ENCODE peak calls at places on chromosomes 12 and 14, in eight cellular contexts. E is Daoy; G is MCF 10A; V is stimulated activated CD4-positive, alpha-beta T cell treated with anti-CD3 and anti-CD28 coated beads, Interleukin-4, amount 100 ng/mL, for 4 hours; O is MG63; L is CD8-positive, alpha-beta T cell; T is T-cell; C is right lobe of liver. U is an unnamed sample.

GRCh38 chr12:57005980-57006808 is at the start of gene ZBTB39:
- DNase-seq in V (peak), L (peak), O (peak), T (peak), C (peak), G (peak), E (peak), U (peak)

GRCh38 chr12:89225401-89225800 is 126.9 kb downstream of the DUSP6 start:
- DNase-seq in O (peak), V (peak), E (peak), G (peak), L (peak), C (no peak), T (peak), U (peak)

GRCh38 chr12:25272937-25273526 is 22.3 kb upstream of the KRAS start:
- DNase-seq in G (no peak), C (peak), L (no peak), T (no peak), O (no peak), V (no peak), E (no peak), U (no peak)

GRCh38 chr12:19689226-19689625 is 249.9 kb downstream of the AEBP2 start:
- DNase-seq in C (no peak), T (no peak), L (no peak), E (no peak), O (no peak), V (no peak), G (peak), U (no peak)

GRCh38 chr12:117538032-117538690 is 176.7 kb upstream of the NOS1 start:
- DNase-seq in E (peak), T (no peak), G (no peak), C (no peak), L (no peak), V (no peak), O (no peak), U (no peak)

GRCh38 chr12:88185988-88186387 is 43.9 kb downstream of the TMTC3 start:
- DNase-seq in V (no peak), E (peak), L (no peak), C (no peak), G (peak), O (peak), T (no peak), U (no peak)

GRCh38 chr12:42987216-42987631 is 397.7 kb upstream of the PRICKLE1 start:
- DNase-seq in L (no peak), G (no peak), T (no peak), E (peak), O (no peak), C (no peak), V (no peak), U (no peak)

GRCh38 chr12:4855121-4855924 is 54.4 kb upstream of the KCNA1 start:
- DNase-seq in L (peak), C (peak), V (peak), E (peak), G (peak), T (no peak), O (peak), U (peak)

GRCh38 chr14:22871200-22871961 is at the start of gene LRP10:
- DNase-seq in L (peak), O (peak), T (peak), V (peak), E (peak), C (peak), G (peak), U (peak)

GRCh38 chr14:96256420-96256819 is 410 bp downstream of the BDKRB1 start:
- DNase-seq in G (peak), V (no peak), C (no peak), E (no peak), L (no peak), O (no peak), T (no peak), U (no peak)

GRCh38 chr12:3668479-3669165 is 84.3 kb downstream of the CRACR2A start:
- DNase-seq in T (no peak), O (no peak), C (no peak), L (no peak), V (no peak), E (no peak), G (no peak), U (no peak)

GRCh38 chr12:124053855-124054254 is 80.8 kb downstream of the ZNF664 start:
- DNase-seq in L (no peak), V (no peak), E (peak), C (no peak), G (no peak), O (peak), T (no peak), U (peak)

GRCh38 chr12:15050664-15051063 is 77.8 kb downstream of the PDE6H start:
- DNase-seq in T (no peak), V (no peak), G (peak), O (no peak), E (peak), C (no peak), L (peak), U (no peak)

GRCh38 chr14:72790887-72791566 is 102.9 kb downstream of the DPF3 start:
- DNase-seq in T (no peak), E (no peak), G (no peak), O (no peak), V (no peak), C (no peak), L (no peak), U (peak)

GRCh38 chr12:14273911-14274306 is 91.6 kb upstream of the ATF7IP start:
- DNase-seq in C (no peak), G (peak), T (no peak), O (no peak), L (no peak), V (no peak), E (peak), U (no peak)

GRCh38 chr14:39948235-39948634 is 516.0 kb upstream of the FBXO33 start:
- DNase-seq in V (no peak), O (no peak), L (no peak), G (no peak), C (no peak), T (no peak), E (no peak), U (no peak)

GRCh38 chr12:110846615-110847566 is at the start of gene CCDC63:
- DNase-seq in V (peak), T (no peak), O (peak), E (peak), G (no peak), C (peak), L (no peak), U (peak)

GRCh38 chr12:53170245-53170644 is 10.3 kb upstream of the ZNF740 start:
- DNase-seq in C (peak), L (no peak), V (no peak), G (no peak), O (no peak), T (no peak), E (no peak), U (no peak)

GRCh38 chr14:74592476-74593191 is 19.4 kb downstream of the LTBP2 start:
- DNase-seq in L (no peak), C (no peak), T (no peak), E (no peak), G (no peak), O (no peak), V (no peak), U (no peak)

GRCh38 chr14:58082011-58082410 is 70.0 kb downstream of the ARMH4 start:
- DNase-seq in T (no peak), V (no peak), E (no peak), O (no peak), G (no peak), L (no peak), C (no peak), U (no peak)

GRCh38 chr12:3885179-3886094 is 12.2 kb upstream of the PARP11 start:
- DNase-seq in E (peak), L (peak), O (no peak), V (no peak), T (peak), G (peak), C (no peak), U (no peak)

GRCh38 chr14:93003945-93004698 is 81.2 kb downstream of the CHGA start:
- DNase-seq in V (no peak), O (no peak), T (no peak), C (no peak), L (no peak), G (no peak), E (no peak), U (no peak)

GRCh38 chr12:15842106-15842505 is 40.1 kb upstream of the STRAP start:
- DNase-seq in G (peak), V (no peak), L (no peak), T (no peak), O (no peak), C (no peak), E (peak), U (no peak)

GRCh38 chr14:104219731-104220224 is 81.4 kb downstream of the KIF26A start:
- DNase-seq in V (no peak), L (no peak), O (no peak), E (no peak), G (no peak), C (peak), T (no peak), U (no peak)

GRCh38 chr14:35285168-35285990 is 6.8 kb upstream of the PSMA6 start:
- DNase-seq in L (no peak), G (no peak), O (no peak), E (peak), T (no peak), C (no peak), V (no peak), U (no peak)

GRCh38 chr12:51482808-51483532 is 58.3 kb downstream of the SLC4A8 start:
- DNase-seq in E (no peak), C (no peak), L (peak), O (no peak), G (no peak), V (peak), T (peak), U (no peak)

GRCh38 chr12:95723693-95724384 is 66.7 kb downstream of the NTN4 start:
- DNase-seq in V (no peak), E (no peak), C (no peak), T (no peak), O (no peak), L (no peak), G (no peak), U (no peak)

GRCh38 chr14:91774138-91775096 is 42.5 kb upstream of the CATSPERB start:
- DNase-seq in L (no peak), V (no peak), C (no peak), G (no peak), E (no peak), T (no peak), O (no peak), U (no peak)

GRCh38 chr14:100533647-100534485 is 53.4 kb downstream of the BEGAIN start:
- DNase-seq in V (no peak), G (no peak), E (peak), L (no peak), C (peak), T (no peak), O (peak), U (peak)

GRCh38 chr12:111570090-111570961 is 28.8 kb downstream of the ATXN2 start:
- DNase-seq in O (peak), T (no peak), V (no peak), L (no peak), E (peak), C (no peak), G (peak), U (no peak)

GRCh38 chr14:51394391-51394790 is 154.3 kb downstream of the TMX1 start:
- DNase-seq in E (no peak), G (no peak), T (no peak), O (no peak), C (no peak), V (no peak), L (no peak), U (no peak)

GRCh38 chr14:64244279-64244678 is 49.9 kb downstream of the ESR2 start:
- DNase-seq in V (no peak), L (no peak), O (peak), G (peak), T (no peak), C (peak), E (no peak), U (no peak)

GRCh38 chr12:63955831-63956685 is 111.6 kb downstream of the SRGAP1 start:
- DNase-seq in L (no peak), G (peak), T (no peak), V (no peak), C (no peak), E (no peak), O (no peak), U (peak)

GRCh38 chr14:44803239-44803905 is 158.4 kb downstream of the KLHL28 start:
- DNase-seq in V (no peak), C (no peak), L (no peak), E (peak), G (peak), O (no peak), T (no peak), U (no peak)

GRCh38 chr12:116142936-116143882 is 134.3 kb downstream of the MED13L start:
- DNase-seq in E (peak), L (no peak), C (no peak), V (no peak), G (peak), O (peak), T (no peak), U (no peak)

GRCh38 chr12:113886721-113887120 is 79.4 kb downstream of the RBM19 start:
- DNase-seq in O (no peak), T (no peak), C (no peak), G (no peak), V (no peak), L (no peak), E (no peak), U (no peak)

GRCh38 chr12:26317942-26318565 is 122.7 kb downstream of the SSPN start:
- DNase-seq in T (no peak), O (no peak), C (no peak), L (no peak), G (peak), E (peak), V (no peak), U (no peak)

U was measured in left cardiac atrium.